ENCODE peak calls at places on chromosomes 2 and 18, in four cellular contexts. B, D, I and Z are unnamed samples.

GRCh38 chr2:29699045-29699444 is 222.3 kb downstream of the ALK start:
- DNase-seq in D (no peak), B (no peak), I (no peak), Z (no peak)

GRCh38 chr18:76451475-76452331 is 43.3 kb downstream of the ZNF516 start:
- DNase-seq in I (no peak), B (no peak), D (no peak), Z (no peak)

GRCh38 chr2:224887159-224887558 is 155.1 kb downstream of the DOCK10 start:
- DNase-seq in B (no peak), D (no peak), I (no peak), Z (no peak)

GRCh38 chr18:44450220-44450619 is 230.5 kb upstream of the SETBP1 start:
- DNase-seq in D (no peak), I (no peak), B (no peak), Z (no peak)

GRCh38 chr2:149857344-149857743 is 269.8 kb upstream of the MMADHC start:
- DNase-seq in D (no peak), B (no peak), I (no peak), Z (no peak)

GRCh38 chr2:49973917-49974368 is 819.6 kb upstream of the FSHR start:
- DNase-seq in D (peak), B (peak), I (no peak), Z (peak)

GRCh38 chr18:47730795-47731194 is 199.7 kb downstream of the SMAD2 start:
- DNase-seq in B (peak), I (no peak), D (no peak), Z (no peak)

GRCh38 chr2:164061129-164061746 is 325.4 kb upstream of the FIGN start:
- DNase-seq in D (no peak), B (no peak), I (no peak), Z (peak)

GRCh38 chr2:123359636-123360035 is 665.5 kb upstream of the CNTNAP5 start:
- DNase-seq in D (no peak), B (no peak), I (no peak), Z (no peak)

GRCh38 chr18:44039826-44040225 is 640.9 kb upstream of the SETBP1 start:
- DNase-seq in I (no peak), D (no peak), B (no peak), Z (no peak)

GRCh38 chr18:58297198-58297597 is 253.2 kb downstream of the NEDD4L start:
- DNase-seq in D (no peak), I (no peak), B (no peak), Z (no peak)

GRCh38 chr18:63831080-63831788 is 56.0 kb downstream of the SERPINB7 start:
- DNase-seq in D (no peak), I (no peak), B (no peak), Z (no peak)

GRCh38 chr2:100855084-100855483 is 35.1 kb downstream of the NPAS2 start:
- DNase-seq in B (no peak), D (no peak), I (no peak), Z (no peak)

GRCh38 chr2:128466377-128467175 is 147.9 kb upstream of the HS6ST1 start:
- DNase-seq in I (no peak), B (no peak), D (no peak), Z (peak)

DNA sequence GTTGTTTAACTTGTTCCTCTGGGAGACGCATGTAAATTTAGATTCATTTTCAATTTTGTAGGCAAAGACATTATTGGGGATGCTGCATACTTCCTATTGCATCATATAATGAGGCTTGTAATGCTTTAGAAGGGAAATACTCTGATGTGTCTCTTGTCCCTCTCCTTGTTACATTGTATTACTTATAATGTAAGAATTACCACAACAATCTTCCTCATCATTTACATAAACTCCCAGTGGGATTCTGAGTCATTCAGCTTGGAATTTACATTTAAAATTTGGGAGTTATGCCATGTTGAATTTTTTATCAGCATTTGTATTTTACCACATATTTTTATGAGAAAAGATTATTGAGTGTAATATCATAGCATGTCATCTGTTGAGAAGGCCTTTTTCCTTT is 963.4 kb upstream of the NRXN1 start:
- DNase-seq in B (no peak), I (no peak), D (no peak), Z (no peak)
- H3K27ac ChIP-seq in B (no peak), I (no peak), D (no peak), Z (no peak)

GRCh38 chr18:62715829-62716678 is 713 bp downstream of the PHLPP1 start:
- DNase-seq in B (peak), I (no peak), D (peak), Z (no peak)

GRCh38 chr18:62715439-62715792 is at the start of gene PHLPP1:
- DNase-seq in B (no peak), D (no peak), I (no peak), Z (no peak)

GRCh38 chr18:62717850-62718229 is 2.5 kb downstream of the PHLPP1 start:
- DNase-seq in B (no peak), I (no peak), D (no peak), Z (no peak)

GRCh38 chr18:62717059-62717849 is 1.9 kb downstream of the PHLPP1 start:
- DNase-seq in D (peak), B (no peak), I (peak), Z (peak)

DNA sequence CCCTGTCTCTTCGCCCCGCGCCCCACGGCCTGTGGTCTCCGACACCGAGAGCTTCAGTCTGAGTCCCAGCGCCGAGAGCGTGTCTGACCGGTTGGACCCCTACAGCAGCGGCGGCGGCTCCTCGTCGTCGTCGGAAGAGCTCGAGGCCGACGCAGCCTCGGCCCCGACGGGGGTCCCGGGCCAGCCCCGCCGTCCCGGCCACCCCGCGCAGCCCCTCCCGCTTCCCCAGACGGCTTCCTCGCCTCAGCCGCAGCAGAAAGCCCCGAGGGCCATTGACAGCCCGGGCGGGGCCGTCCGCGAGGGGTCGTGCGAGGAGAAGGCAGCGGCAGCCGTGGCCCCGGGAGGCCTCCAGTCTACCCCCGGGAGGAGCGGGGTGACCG is 1.3 kb downstream of the PHLPP1 start:
- DNase-seq in I (no peak), B (no peak), D (peak), Z (peak)
- H3K27ac ChIP-seq in I (peak), B (peak), D (no peak), Z (peak)

GRCh38 chr18:67519582-67519981 is 3.1 kb upstream of the DSEL start:
- DNase-seq in I (no peak), D (no peak), B (no peak), Z (no peak)
- H3K27ac ChIP-seq in I (no peak), D (no peak), B (peak), Z (no peak)

GRCh38 chr2:88201811-88202169 is 31.6 kb downstream of the THNSL2 start:
- DNase-seq in B (no peak), D (no peak), I (no peak), Z (no peak)

GRCh38 chr2:88197732-88198131 is 27.6 kb downstream of the THNSL2 start:
- DNase-seq in I (no peak), B (no peak), D (no peak), Z (no peak)

GRCh38 chr2:88196490-88197087 is 26.4 kb downstream of the THNSL2 start:
- DNase-seq in B (no peak), I (no peak), D (no peak), Z (no peak)

GRCh38 chr2:88198308-88198707 is 28.2 kb downstream of the THNSL2 start:
- DNase-seq in I (no peak), D (no peak), B (no peak), Z (no peak)

DNA sequence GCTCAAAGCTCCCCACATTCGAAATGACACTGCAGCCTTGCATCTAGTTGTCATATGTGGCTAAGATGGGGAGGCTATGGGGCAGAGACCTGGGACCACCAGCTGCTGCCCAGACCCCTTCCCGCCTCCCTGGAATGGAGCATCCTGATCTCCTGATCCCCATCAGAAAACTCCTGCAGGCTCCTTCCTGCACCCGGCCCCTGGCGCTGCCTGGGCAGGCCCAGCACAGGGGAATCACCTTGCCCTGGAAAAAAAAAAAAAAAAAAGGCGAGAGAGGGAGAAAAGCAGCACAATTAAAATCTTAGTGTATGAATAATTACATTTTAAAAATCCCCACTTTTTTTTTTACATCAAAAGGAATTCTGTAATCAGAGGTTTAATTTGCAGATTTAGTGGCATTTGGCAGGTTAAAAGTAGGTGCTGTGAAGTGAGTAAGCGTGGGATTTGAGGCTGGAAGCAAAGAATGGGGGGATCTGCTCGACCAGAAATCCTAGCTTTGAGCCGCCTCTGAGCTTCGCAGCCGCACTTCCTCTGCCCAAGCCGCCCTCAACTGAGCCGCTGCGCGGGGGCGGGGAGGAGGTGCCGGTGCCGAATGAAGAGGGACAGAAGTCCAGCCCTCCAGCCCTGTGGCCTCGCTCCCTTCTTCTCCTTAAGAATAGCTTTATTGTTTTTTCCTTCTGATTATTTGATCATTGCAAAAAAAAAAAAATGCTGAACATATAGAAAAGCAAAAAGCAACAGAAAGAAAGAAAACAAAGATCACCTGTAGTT is 30.0 kb downstream of the THNSL2 start:
- DNase-seq in I (no peak), D (peak), B (no peak), Z (no peak)
- H3K27ac ChIP-seq in I (no peak), D (no peak), B (no peak), Z (no peak)

GRCh38 chr2:152223997-152224396 is 48.4 kb upstream of the STAM2 start:
- DNase-seq in D (no peak), I (no peak), B (no peak), Z (no peak)
- H3K27ac ChIP-seq in D (no peak), I (no peak), B (peak), Z (no peak)

GRCh38 chr2:8252997-8253694 is 428.7 kb upstream of the ID2 start:
- DNase-seq in I (peak), D (no peak), B (no peak), Z (no peak)
- H3K27ac ChIP-seq in I (no peak), D (no peak), B (no peak), Z (no peak)